ENCODE peak calls at places on chromosomes 13 and 19, in four cellular contexts. K, B, E and J are unnamed samples.

GRCh38 chr19:28010656-28011055 is 1202.3 kb downstream of the UQCRFS1 start:
- DNase-seq in E (no peak), B (no peak), K (no peak), J (no peak)

GRCh38 chr19:44111910-44112463 is 1.2 kb upstream of the ZNF225 start:
- DNase-seq in B (no peak), E (no peak), K (no peak), J (no peak)

GRCh38 chr13:97276862-97277269 is 54.7 kb downstream of the MBNL2 start:
- DNase-seq in B (no peak), E (no peak), K (no peak), J (no peak)

GRCh38 chr13:53159439-53159838 is 130.8 kb downstream of the OLFM4 start:
- DNase-seq in B (no peak), K (no peak), E (no peak), J (no peak)

GRCh38 chr13:41694902-41695301 is 237.6 kb downstream of the RGCC start:
- DNase-seq in E (no peak), B (peak; percentile 56), K (peak; percentile 86), J (no peak)

GRCh38 chr13:109743706-109744453 is 42.5 kb downstream of the IRS2 start:
- DNase-seq in B (no peak), K (no peak), E (no peak), J (no peak)

GRCh38 chr13:104004572-104004971 is 938.4 kb upstream of the SLC10A2 start:
- DNase-seq in K (no peak), E (no peak), B (no peak), J (no peak)

GRCh38 chr19:47111081-47111589 is 2.4 kb downstream of the ZC3H4 start:
- DNase-seq in K (no peak), E (no peak), B (peak; percentile 60), J (peak; percentile 32)

GRCh38 chr19:2810141-2811091 is 9.3 kb upstream of the ZNF554 start:
- DNase-seq in E (no peak), B (no peak), K (no peak), J (no peak)

GRCh38 chr13:20192470-20193141 is at the start of gene GJB2:
- DNase-seq in K (no peak), B (no peak), E (no peak), J (no peak)

GRCh38 chr13:53174550-53174949 is 145.9 kb downstream of the OLFM4 start:
- DNase-seq in K (no peak), B (no peak), E (no peak), J (no peak)

GRCh38 chr19:18470153-18470552 is 32.2 kb upstream of the ISYNA1 start:
- DNase-seq in B (no peak), K (no peak), E (no peak), J (no peak)

GRCh38 chr19:46925548-46925950 is 64.8 kb downstream of the ARHGAP35 start:
- DNase-seq in E (no peak), B (no peak), K (no peak), J (no peak)